ENCODE peak calls at places on chromosomes 6 and 20, in ten cellular contexts. Q is CD8-positive, alpha-beta T cell; T is Peyer's patch; D is SK-N-SH; N is mesendoderm; V is OCI-LY7; C is left ventricle myocardium inferior; B is fibroblast of lung; L is dorsolateral prefrontal cortex; F is SJSA1. E is an unnamed sample.

GRCh38 chr6:145539831-145540230 is 195.5 kb downstream of the EPM2A start:
- DNase-seq in Q (no peak), T (no peak), D (no peak), N (no peak), V (no peak), C (no peak), B (peak; percentile 65), L (no peak), F (no peak), E (no peak)

GRCh38 chr6:43769526-43770416 is at the start of gene VEGFA:
- DNase-seq in Q (peak; percentile 83), T (peak; percentile 90), D (peak; percentile 98), N (peak; percentile 90), V (peak; percentile 90), C (peak; percentile 91), B (peak; percentile 83), L (peak; percentile 83), F (peak; percentile 97), E (peak; percentile 81)

GRCh38 chr20:46709459-46710148 is at the start of gene SLC2A10:
- DNase-seq in Q (no peak), T (no peak), D (peak; percentile 87), N (peak; percentile 69), V (no peak), C (peak; percentile 66), B (peak; percentile 67), L (no peak), F (peak; percentile 57), E (no peak)

GRCh38 chr6:80503660-80504059 is 397.2 kb downstream of the BCKDHB start:
- DNase-seq in Q (no peak), T (no peak), D (no peak), N (no peak), V (no peak), C (no peak), B (no peak), L (no peak), F (no peak), E (no peak)

GRCh38 chr6:142706200-142706599 is 238.8 kb downstream of the HIVEP2 start:
- DNase-seq in Q (no peak), T (no peak), D (no peak), N (no peak), V (no peak), C (no peak), B (no peak), L (no peak), F (no peak), E (no peak)

GRCh38 chr6:160978141-160978926 is 13.2 kb upstream of the MAP3K4 start:
- DNase-seq in Q (no peak), T (no peak), D (no peak), N (no peak), V (no peak), C (no peak), B (peak; percentile 69), L (no peak), F (no peak), E (no peak)

GRCh38 chr6:121584591-121585369 is 149.3 kb downstream of the GJA1 start:
- DNase-seq in Q (no peak), T (no peak), D (no peak), N (peak; percentile 36), V (no peak), C (no peak), B (peak; percentile 78), L (no peak), F (no peak), E (no peak)

GRCh38 chr6:166687538-166688259 is 60.6 kb upstream of the RPS6KA2 start:
- DNase-seq in Q (no peak), T (no peak), D (no peak), N (peak; percentile 57), V (no peak), C (no peak), B (no peak), L (no peak), F (no peak), E (no peak)

GRCh38 chr6:36130672-36131516 is 581 bp downstream of the MAPK13 start:
- DNase-seq in Q (peak; percentile 29), T (peak; percentile 52), D (no peak), N (peak; percentile 55), V (no peak), C (no peak), B (no peak), L (no peak), F (no peak), E (peak; percentile 38)

GRCh38 chr6:154246723-154247118 is 109.9 kb downstream of the IPCEF1 start:
- DNase-seq in Q (no peak), T (no peak), D (no peak), N (no peak), V (no peak), C (no peak), B (no peak), L (no peak), F (no peak), E (no peak)

GRCh38 chr6:110357696-110358535 is at the start of gene METTL24:
- DNase-seq in Q (no peak), T (no peak), D (peak; percentile 85), N (peak; percentile 53), V (no peak), C (no peak), B (no peak), L (no peak), F (no peak), E (no peak)

DNA sequence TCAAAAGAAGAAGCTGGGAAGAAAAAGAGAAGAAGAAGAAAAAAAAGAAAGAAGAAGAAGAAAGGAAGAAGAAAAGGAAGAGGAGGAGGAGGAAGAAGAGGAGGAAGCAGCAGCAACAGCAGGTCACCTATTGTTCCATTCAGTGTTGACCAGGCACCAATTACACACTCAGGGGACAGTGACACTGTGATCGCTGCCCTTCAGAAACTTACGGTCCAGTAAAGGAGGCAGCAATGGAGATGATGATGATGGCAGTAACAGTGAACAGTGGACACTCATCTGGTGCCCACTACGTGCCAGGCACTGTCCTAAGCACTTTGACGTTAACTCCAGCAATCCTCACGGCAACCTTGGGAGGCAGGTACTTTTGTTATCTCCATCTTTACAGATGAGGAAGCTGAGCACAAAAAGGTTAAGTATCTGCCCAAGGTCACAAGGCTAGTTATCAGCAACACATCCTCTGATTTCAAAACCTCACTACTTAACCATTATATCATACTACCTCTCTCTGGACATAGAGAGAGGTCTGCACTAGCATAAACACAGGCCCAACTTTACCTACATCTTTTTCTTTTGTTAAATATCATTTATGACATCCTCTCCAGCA is 83.2 kb downstream of the SLC22A23 start:
- DNase-seq in Q (no peak), T (no peak), D (no peak), N (no peak), V (no peak), C (no peak), B (no peak), L (no peak), F (no peak), E (no peak)
- H3K27ac ChIP-seq in Q (no peak overlapping the region), T (peak overlapping the region; percentile 35), D (no peak overlapping the region), N (no peak overlapping the region), V (no peak overlapping the region), C (no peak overlapping the region), B (no peak overlapping the region), L (no peak overlapping the region), F (no peak overlapping the region), E (no peak overlapping the region)

DNA sequence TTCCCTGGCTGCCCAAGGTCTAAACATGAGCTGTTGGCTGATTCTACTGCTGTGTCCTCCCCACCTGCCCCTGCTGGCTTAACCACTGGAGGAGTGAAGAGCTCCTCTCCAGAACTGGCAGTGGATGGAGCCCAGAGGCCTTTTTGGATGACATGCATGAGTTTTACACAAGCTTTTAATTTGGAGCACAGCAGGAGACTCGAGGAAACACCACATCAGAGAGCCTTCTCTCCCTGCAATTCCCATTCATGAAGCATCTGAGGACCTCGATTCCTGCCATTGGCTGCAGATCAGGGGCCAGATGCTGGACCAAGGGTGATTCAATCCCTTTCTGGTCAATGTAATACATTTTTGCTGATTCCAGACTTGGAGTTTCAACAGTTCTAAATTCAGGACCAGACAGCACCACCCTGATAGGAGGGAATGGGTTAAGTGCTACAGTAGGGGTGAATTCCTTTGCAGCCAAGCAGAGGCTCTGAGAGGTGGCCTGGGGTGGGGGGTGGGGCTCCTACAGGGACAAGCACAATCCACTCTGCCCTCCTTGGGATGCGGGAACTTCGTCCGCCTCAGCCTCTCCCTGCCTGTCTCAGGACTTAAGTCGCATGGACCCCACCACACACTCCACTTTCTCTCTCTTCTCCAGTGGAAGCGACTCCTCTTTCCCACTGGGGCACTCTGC is 600 bp upstream of the PSORS1C1 start:
- DNase-seq in Q (no peak), T (no peak), D (no peak), N (peak; percentile 77), V (no peak), C (no peak), B (peak; percentile 61), L (no peak), F (no peak), E (no peak)
- H3K27ac ChIP-seq in Q (no peak overlapping the region), T (peak overlapping the region; percentile 86), D (peak overlapping the region; percentile 67), N (peak overlapping the region; percentile 36), V (no peak overlapping the region), C (peak overlapping the region; percentile 73), B (peak overlapping the region; percentile 31), L (no peak overlapping the region), F (peak overlapping the region; percentile 93), E (no peak overlapping the region)

DNA sequence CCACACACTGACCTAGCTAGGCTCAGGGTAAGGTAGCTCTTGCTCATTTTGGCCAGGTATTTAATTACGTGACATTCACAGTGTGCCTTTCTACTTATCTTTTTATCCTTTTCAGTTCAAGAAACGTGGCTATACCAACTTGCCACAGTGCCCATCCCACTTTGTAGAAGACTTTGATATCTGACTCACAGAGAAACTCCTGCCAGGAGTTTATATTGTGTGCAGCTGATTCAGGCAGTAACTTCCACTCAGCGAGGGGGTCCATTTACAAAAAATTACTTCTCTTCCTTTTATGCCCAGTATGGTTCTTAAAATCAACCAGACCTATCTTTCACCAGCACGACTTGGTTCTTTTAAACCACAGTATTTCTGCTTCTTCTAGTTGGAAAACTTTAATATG is 75.6 kb downstream of the PRL start:
- DNase-seq in Q (no peak), T (no peak), D (no peak), N (no peak), V (no peak), C (no peak), B (peak; percentile 56), L (no peak), F (no peak), E (no peak)
- H3K27ac ChIP-seq in Q (no peak overlapping the region), T (no peak overlapping the region), D (no peak overlapping the region), N (no peak overlapping the region), V (no peak overlapping the region), C (no peak overlapping the region), B (no peak overlapping the region), L (no peak overlapping the region), F (no peak overlapping the region), E (no peak overlapping the region)

GRCh38 chr6:72828904-72829303 is 207.0 kb downstream of the KCNQ5 start:
- DNase-seq in Q (no peak), T (no peak), D (no peak), N (no peak), V (no peak), C (no peak), B (no peak), L (no peak), F (no peak), E (no peak)

GRCh38 chr6:72824833-72825232 is 203.0 kb downstream of the KCNQ5 start:
- DNase-seq in Q (no peak), T (no peak), D (no peak), N (no peak), V (no peak), C (no peak), B (no peak), L (no peak), F (no peak), E (no peak)

GRCh38 chr6:72825265-72825918 is 203.5 kb downstream of the KCNQ5 start:
- DNase-seq in Q (no peak), T (no peak), D (no peak), N (peak; percentile 19), V (no peak), C (no peak), B (peak; percentile 71), L (no peak), F (peak; percentile 20), E (no peak)

GRCh38 chr6:72826744-72827438 is 205.0 kb downstream of the KCNQ5 start:
- DNase-seq in Q (no peak), T (no peak), D (no peak), N (no peak), V (no peak), C (no peak), B (peak; percentile 90), L (no peak), F (no peak), E (no peak)

GRCh38 chr6:72826033-72826432 is 204.2 kb downstream of the KCNQ5 start:
- DNase-seq in Q (no peak), T (no peak), D (no peak), N (no peak), V (no peak), C (no peak), B (peak; percentile 66), L (no peak), F (peak; percentile 9), E (no peak)
- H3K27ac ChIP-seq in Q (no peak overlapping the region), T (no peak overlapping the region), D (no peak overlapping the region), N (no peak overlapping the region), V (no peak overlapping the region), C (no peak overlapping the region), B (peak overlapping the region; percentile 79), L (no peak overlapping the region), F (no peak overlapping the region), E (no peak overlapping the region)

E was measured in CD4-positive, alpha-beta T cell.